ENCODE peak calls at places on chromosomes 11 and 22, in six cellular contexts. M, Z, O, P, H and T are unnamed samples.

GRCh38 chr11:21037836-21038235 is 368.4 kb downstream of the NELL1 start:
- DNase-seq in M (no peak), Z (no peak), O (no peak), P (no peak), H (no peak), T (no peak)

GRCh38 chr11:86671386-86672006 is 920 bp downstream of the ME3 start:
- DNase-seq in M (no peak), Z (no peak), O (peak; percentile 94), P (no peak), H (peak; percentile 58), T (peak; percentile 72)

GRCh38 chr22:43127166-43127908 is 15.9 kb downstream of the MCAT start:
- DNase-seq in M (no peak), Z (no peak), O (no peak), P (no peak), H (no peak), T (no peak)

GRCh38 chr11:6655020-6655789 is 404 bp downstream of the DCHS1 start:
- DNase-seq in M (no peak), Z (no peak), O (no peak), P (no peak), H (peak; percentile 20), T (peak; percentile 61)

GRCh38 chr22:44103735-44104134 is 77.0 kb upstream of the PARVG start:
- DNase-seq in M (no peak), Z (no peak), O (no peak), P (no peak), H (no peak), T (no peak)

GRCh38 chr11:19808076-19808911 is 95.7 kb downstream of the NAV2 start:
- DNase-seq in M (no peak), Z (no peak), O (no peak), P (no peak), H (no peak), T (no peak)

GRCh38 chr11:125784678-125785077 is 3.2 kb upstream of the PATE3 start:
- DNase-seq in M (no peak), Z (no peak), O (no peak), P (no peak), H (no peak), T (no peak)

GRCh38 chr11:86421976-86422770 is 47.5 kb downstream of the CCDC81 start:
- DNase-seq in M (no peak), Z (no peak), O (no peak), P (no peak), H (no peak), T (no peak)

GRCh38 chr11:69267395-69267805 is 26.6 kb upstream of the MYEOV start:
- DNase-seq in M (no peak), Z (no peak), O (no peak), P (no peak), H (no peak), T (no peak)

GRCh38 chr22:19876314-19876940 is 21.8 kb upstream of the GNB1L start:
- DNase-seq in M (no peak), Z (no peak), O (peak; percentile 81), P (no peak), H (no peak), T (no peak)

GRCh38 chr11:62449451-62449851 is 30.6 kb downstream of the SCGB1A1 start:
- DNase-seq in M (no peak), Z (no peak), O (no peak), P (no peak), H (no peak), T (no peak)

GRCh38 chr11:87072787-87073186 is 35.1 kb downstream of the TMEM135 start:
- DNase-seq in M (no peak), Z (no peak), O (no peak), P (no peak), H (no peak), T (no peak)

GRCh38 chr11:17457361-17458104 is 19.1 kb downstream of the ABCC8 start:
- DNase-seq in M (no peak), Z (no peak), O (no peak), P (no peak), H (no peak), T (no peak)

GRCh38 chr11:5620606-5621521 is 3.9 kb upstream of the TRIM34 start:
- DNase-seq in M (no peak), Z (peak; percentile 93), O (no peak), P (no peak), H (peak; percentile 34), T (peak; percentile 76)

GRCh38 chr22:31206896-31207687 is 5.0 kb upstream of the LIMK2 start:
- DNase-seq in M (no peak), Z (no peak), O (no peak), P (no peak), H (no peak), T (no peak)